ENCODE peak calls at places on chromosomes 16 and 17, in nine cellular contexts. K is lower lobe of right lung, R is ascending aorta, L is heart left ventricle, D is BJ, H is A549, P is HL-60, B is GM12865, X is adipocyte. V is an unnamed sample.
A peak's percentile ranks its signal among the peaks of the same experiment; 100 is the strongest.

GRCh38 chr17:9816472-9816871 is 5.4 kb downstream of the GSG1L2 start:
- DNase-seq in K (no peak), X (no peak), D (no peak), H (no peak), B (no peak), R (no peak), L (no peak), P (no peak), V (no peak)

GRCh38 chr16:1441391-1441829 is 2.9 kb downstream of the CCDC154 start:
- DNase-seq in R (no peak), L (no peak), D (no peak), P (no peak), H (no peak), K (no peak), B (no peak), X (no peak), V (no peak)

GRCh38 chr17:77439382-77440013 is 298.7 kb downstream of the SEC14L1 start:
- DNase-seq in B (no peak), R (no peak), K (no peak), P (no peak), H (no peak), X (peak; percentile 67), D (no peak), L (no peak), V (no peak)

GRCh38 chr16:17289671-17290070 is 181.1 kb downstream of the XYLT1 start:
- DNase-seq in P (no peak), K (no peak), X (no peak), D (no peak), B (no peak), L (no peak), H (no peak), R (no peak), V (no peak)

GRCh38 chr17:20200016-20200788 is 191.0 kb downstream of the SPECC1 start:
- DNase-seq in L (no peak), H (no peak), B (no peak), X (no peak), K (no peak), D (peak; percentile 24), R (no peak), P (no peak), V (peak; percentile 56)

GRCh38 chr16:3607161-3607560 is 4.2 kb downstream of the SLX4 start:
- DNase-seq in L (no peak), B (peak; percentile 43), D (no peak), P (no peak), H (no peak), X (no peak), K (no peak), R (no peak), V (no peak)

GRCh38 chr17:13864551-13864950 is 204.8 kb upstream of the COX10 start:
- DNase-seq in X (peak; percentile 37), B (no peak), D (peak; percentile 3), H (no peak), K (no peak), P (no peak), L (no peak), R (no peak), V (peak; percentile 33)

GRCh38 chr17:32927724-32928526 is at the start of gene TMEM98:
- DNase-seq in B (no peak), P (no peak), K (no peak), R (no peak), H (no peak), D (no peak), L (no peak), X (peak; percentile 75), V (no peak)

GRCh38 chr17:59151007-59151406 is 4.0 kb downstream of the SKA2 start:
- DNase-seq in B (no peak), R (no peak), X (no peak), H (no peak), K (no peak), L (no peak), D (no peak), P (no peak), V (peak; percentile 8)

GRCh38 chr17:59149841-59150511 is 5.0 kb downstream of the SKA2 start:
- DNase-seq in R (no peak), X (no peak), H (no peak), K (no peak), B (peak; percentile 30), D (no peak), P (no peak), L (no peak), V (no peak)

GRCh38 chr17:59149051-59149450 is 5.9 kb downstream of the SKA2 start:
- DNase-seq in X (no peak), P (no peak), K (no peak), D (no peak), H (no peak), B (no peak), R (no peak), L (no peak), V (peak; percentile 24)

GRCh38 chr17:59152925-59153324 is 2.1 kb downstream of the SKA2 start:
- DNase-seq in X (no peak), K (no peak), P (no peak), B (no peak), R (no peak), H (no peak), L (no peak), D (no peak), V (peak; percentile 5)

DNA sequence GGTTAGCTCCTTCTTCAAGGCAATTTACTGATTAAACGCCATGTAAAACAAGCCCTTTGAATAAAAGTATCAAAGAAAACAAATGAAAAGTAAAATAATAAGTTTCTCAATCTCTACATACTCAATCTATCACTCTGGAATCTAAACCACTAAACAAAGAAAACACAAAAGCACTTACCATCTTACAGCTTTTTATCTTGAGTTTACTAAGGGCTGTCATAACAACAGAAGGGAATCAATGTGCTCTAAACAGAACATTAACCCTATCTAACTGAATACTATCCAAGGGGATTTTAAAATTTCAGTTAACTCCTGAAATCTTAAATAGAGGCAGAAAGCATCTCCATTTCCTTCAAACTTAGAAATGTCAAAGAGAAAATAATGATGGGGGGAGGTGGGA is 3.4 kb downstream of the SKA2 start:
- DNase-seq in P (no peak), D (no peak), H (no peak), X (peak; percentile 25), K (no peak), L (no peak), B (no peak), R (no peak), V (peak; percentile 30)
- H3K4me3 ChIP-seq in P (no peak overlapping the region), D (no peak overlapping the region), H (no peak overlapping the region), X (no peak overlapping the region), K (no peak overlapping the region), L (no peak overlapping the region), B (no peak overlapping the region), R (no peak overlapping the region), V (peak overlapping the region; percentile 32)

DNA sequence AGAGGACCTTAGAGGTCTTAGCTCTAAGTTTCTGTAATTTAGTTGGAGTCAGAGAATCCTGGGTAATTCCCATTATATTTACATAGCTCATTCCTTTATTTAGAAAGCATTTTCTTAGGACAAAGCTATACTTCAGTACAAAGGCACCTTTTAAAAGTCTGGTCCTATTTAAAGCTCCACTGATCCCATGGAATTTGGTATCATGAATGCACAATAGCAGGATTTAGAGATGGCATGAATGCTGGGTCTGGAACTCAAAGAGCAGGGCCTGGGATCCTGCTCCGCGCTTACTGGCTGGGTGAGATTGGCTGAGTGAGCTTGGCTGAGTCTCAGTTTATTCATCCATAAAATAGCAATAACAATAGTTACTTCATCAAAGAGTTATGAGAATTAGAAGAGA is 4.8 kb downstream of the KRT23 start:
- DNase-seq in D (no peak), B (no peak), K (no peak), L (no peak), P (no peak), X (no peak), R (no peak), H (no peak), V (no peak)
- H3K4me3 ChIP-seq in D (no peak overlapping the region), B (no peak overlapping the region), K (no peak overlapping the region), L (no peak overlapping the region), P (no peak overlapping the region), X (no peak overlapping the region), R (no peak overlapping the region), H (no peak overlapping the region), V (no peak overlapping the region)

GRCh38 chr17:38559880-38560230 is 45.9 kb downstream of the SRCIN1 start:
- DNase-seq in R (no peak), B (no peak), L (no peak), K (no peak), P (no peak), X (no peak), D (no peak), H (no peak), V (no peak)

GRCh38 chr17:38562903-38563302 is 42.8 kb downstream of the SRCIN1 start:
- DNase-seq in K (no peak), L (no peak), X (no peak), B (no peak), H (no peak), P (no peak), R (no peak), D (no peak), V (no peak)

GRCh38 chr17:38560503-38561318 is 45.0 kb downstream of the SRCIN1 start:
- DNase-seq in K (no peak), R (no peak), H (no peak), X (peak; percentile 54), P (no peak), L (no peak), B (no peak), D (no peak), V (peak; percentile 36)

GRCh38 chr17:38562215-38562569 is 43.6 kb downstream of the SRCIN1 start:
- DNase-seq in X (no peak), H (no peak), D (no peak), B (no peak), R (no peak), L (no peak), K (peak; percentile 36), P (no peak), V (no peak)

DNA sequence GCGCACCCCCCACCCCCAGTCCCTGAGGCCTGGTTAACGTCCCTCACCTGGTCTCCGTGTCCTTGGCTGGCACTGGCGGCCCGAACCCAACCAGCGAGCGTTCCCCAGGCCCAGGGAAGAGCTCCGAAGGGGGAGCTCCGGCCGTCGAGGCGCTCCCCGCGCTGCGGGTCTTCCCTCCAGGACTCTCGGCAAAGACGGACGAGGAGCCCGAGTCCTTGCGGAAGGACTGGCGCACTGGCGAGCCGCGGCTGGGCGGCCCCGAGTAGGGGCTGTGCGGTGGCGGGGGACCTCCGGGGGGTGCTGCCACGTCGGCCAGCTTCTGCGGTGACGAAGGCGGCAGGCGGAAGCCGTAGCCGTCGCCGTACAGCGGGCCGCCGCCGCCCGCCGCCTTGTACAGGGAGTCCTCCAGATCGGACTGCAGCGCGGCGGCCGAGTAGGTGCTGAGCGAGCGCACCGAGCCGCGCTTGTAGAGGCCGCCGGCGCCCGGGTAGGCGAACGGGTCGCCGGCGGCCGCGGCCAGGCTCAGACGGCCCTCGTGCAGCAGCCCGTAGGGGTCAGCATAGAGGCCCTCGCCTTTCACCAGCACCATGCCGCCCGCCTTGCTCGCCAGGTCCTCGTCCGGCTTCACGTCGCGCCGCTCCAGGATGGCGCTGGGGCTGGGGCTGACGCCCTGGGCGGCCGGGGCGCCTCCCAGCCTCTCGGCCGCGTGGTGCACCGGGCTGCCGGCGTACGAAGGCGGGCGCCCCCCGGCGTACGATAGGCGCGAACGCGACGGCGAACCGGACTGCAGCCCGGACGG is 44.1 kb downstream of the SRCIN1 start:
- DNase-seq in X (no peak), R (no peak), D (no peak), H (no peak), L (no peak), P (no peak), B (no peak), K (peak; percentile 32), V (no peak)
- H3K4me3 ChIP-seq in X (no peak overlapping the region), R (no peak overlapping the region), D (no peak overlapping the region), H (no peak overlapping the region), L (no peak overlapping the region), P (no peak overlapping the region), B (no peak overlapping the region), K (no peak overlapping the region), V (no peak overlapping the region)

DNA sequence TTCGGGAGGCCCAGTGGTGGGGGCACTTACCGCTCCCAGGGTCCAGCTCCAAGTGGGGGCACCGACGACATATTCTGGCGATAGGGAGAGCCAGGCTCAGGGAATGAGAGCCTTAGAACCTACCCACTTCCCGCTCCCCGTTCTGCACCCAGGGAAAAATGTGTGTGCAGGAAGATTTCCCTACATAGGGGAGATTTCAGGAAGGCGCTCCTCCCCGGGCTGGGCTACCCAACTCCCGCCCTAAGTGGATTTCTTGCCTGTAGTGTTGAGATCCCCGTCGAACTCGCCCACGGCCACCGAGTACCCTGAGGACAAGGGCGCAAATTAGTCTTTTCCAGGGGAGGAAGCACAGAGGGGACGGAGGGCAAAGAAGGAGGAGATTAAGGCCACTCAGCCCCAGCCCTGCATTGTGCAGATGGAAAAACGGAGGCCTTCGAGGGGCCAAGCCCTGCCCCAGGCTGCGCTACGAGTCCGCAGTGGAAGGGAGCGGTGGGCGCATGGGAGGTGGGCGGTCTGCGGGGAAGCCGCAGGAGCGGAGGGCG is 5.1 kb downstream of the ITGA2B start:
- DNase-seq in R (no peak), K (no peak), L (no peak), X (no peak), B (no peak), D (no peak), H (no peak), P (no peak), V (no peak)
- H3K4me3 ChIP-seq in R (peak overlapping the region; percentile 66), K (peak overlapping the region; percentile 61), L (peak overlapping the region; percentile 53), X (no peak overlapping the region), B (no peak overlapping the region), D (no peak overlapping the region), H (no peak overlapping the region), P (no peak overlapping the region), V (peak overlapping the region; percentile 70)

V was measured in fibroblast of villous mesenchyme.